ENCODE peak calls at places on chromosome 3, in five cellular contexts. D, Z, O, N and P are unnamed samples.

GRCh38 chr3:101017048-101017447 is 23.8 kb upstream of the ABI3BP start:
- DNase-seq in D (no peak), Z (no peak), O (no peak), N (no peak), P (no peak)

GRCh38 chr3:101902041-101902440 is 52.7 kb downstream of the NFKBIZ start:
- DNase-seq in D (peak; percentile 88), Z (no peak), O (peak; percentile 72), N (no peak), P (no peak)

GRCh38 chr3:43233062-43233461 is 53.3 kb upstream of the SNRK start:
- DNase-seq in D (no peak), Z (no peak), O (no peak), N (no peak), P (no peak)

GRCh38 chr3:156657440-156657839 is 16.9 kb upstream of the TIPARP start:
- DNase-seq in D (no peak), Z (no peak), O (no peak), N (no peak), P (no peak)

GRCh38 chr3:49500408-49501257 is 30.6 kb downstream of the DAG1 start:
- DNase-seq in D (peak; percentile 97), Z (no peak), O (peak; percentile 88), N (no peak), P (no peak)

GRCh38 chr3:155243512-155243921 is 50.0 kb downstream of the STRIT1 start:
- DNase-seq in D (no peak), Z (no peak), O (peak; percentile 7), N (no peak), P (no peak)

GRCh38 chr3:164095279-164095678 is 983.0 kb downstream of the SI start:
- DNase-seq in D (no peak), Z (no peak), O (no peak), N (no peak), P (no peak)

GRCh38 chr3:123365450-123366143 is 83.3 kb downstream of the ADCY5 start:
- DNase-seq in D (no peak), Z (no peak), O (no peak), N (no peak), P (no peak)

GRCh38 chr3:193902557-193903256 is 233.2 kb upstream of the HES1 start:
- DNase-seq in D (no peak), Z (no peak), O (no peak), N (no peak), P (no peak)

GRCh38 chr3:14389133-14390115 is 13.0 kb upstream of the SLC6A6 start:
- DNase-seq in D (no peak), Z (no peak), O (no peak), N (no peak), P (no peak)

GRCh38 chr3:121567649-121568048 is at the start of gene ARGFX:
- DNase-seq in D (no peak), Z (no peak), O (no peak), N (no peak), P (no peak)

GRCh38 chr3:62110801-62111200 is 262.5 kb downstream of the FEZF2 start:
- DNase-seq in D (no peak), Z (no peak), O (no peak), N (no peak), P (no peak)

GRCh38 chr3:48598323-48599076 is 3.4 kb upstream of the COL7A1 start:
- DNase-seq in D (peak; percentile 93), Z (no peak), O (peak; percentile 90), N (no peak), P (no peak)

GRCh38 chr3:49803464-49804140 is 541 bp downstream of the INKA1 start:
- DNase-seq in D (no peak), Z (peak; percentile 28), O (peak; percentile 39), N (no peak), P (peak; percentile 44)

GRCh38 chr3:8493744-8494143 is 7.9 kb upstream of the LMCD1 start:
- DNase-seq in D (no peak), Z (no peak), O (no peak), N (no peak), P (no peak)

GRCh38 chr3:23720885-23721284 is 84.9 kb upstream of the UBE2E1 start:
- DNase-seq in D (no peak), Z (no peak), O (no peak), N (no peak), P (no peak)

GRCh38 chr3:107676469-107677309 is 153.9 kb downstream of the BBX start:
- DNase-seq in D (no peak), Z (peak; percentile 50), O (no peak), N (no peak), P (no peak)